ENCODE peak calls at places on chromosome 3, in six cellular contexts. I is WTC11; Z is activated T-helper 1 cell treated with anti-CD3 and anti-CD28 coated beads, Interleukin-12 subunit alpha, Interleukin-12 subunit beta, Interleukin-2, Interleukin-4 antibody, amounts not matched to agents 30 ng/mL and 10 ng/mL and 1 ng/mL, durations not matched to agents 14 hours and 24 hours and 36 hours; J is left ventricle myocardium superior; L is Caco-2; W is epithelial cell of esophagus. K is an unnamed sample.
A peak's percentile ranks its signal among the peaks of the same experiment; 100 is the strongest.

GRCh38 chr3:110243081-110243480 is 828.5 kb upstream of the NECTIN3 start:
- DNase-seq in I (no peak), Z (no peak), J (no peak), L (no peak), W (peak; percentile 55), K (no peak)

GRCh38 chr3:51340311-51340829 is 44.7 kb upstream of the MANF start:
- DNase-seq in I (no peak), Z (no peak), J (no peak), L (peak; percentile 16), W (peak; percentile 91), K (no peak)

GRCh38 chr3:132079150-132079549 is 44.3 kb upstream of the CPNE4 start:
- DNase-seq in I (no peak), Z (no peak), J (no peak), L (no peak), W (no peak), K (no peak)

GRCh38 chr3:141498592-141499223 is 11.9 kb downstream of the RASA2 start:
- DNase-seq in I (no peak), Z (peak; percentile 89), J (no peak), L (no peak), W (no peak), K (peak; percentile 80)

GRCh38 chr3:84836961-84837360 is 121.8 kb upstream of the CADM2 start:
- DNase-seq in I (peak; percentile 82), Z (no peak), J (no peak), L (no peak), W (peak; percentile 50), K (no peak)

GRCh38 chr3:133014325-133014724 is 23.9 kb upstream of the TMEM108 start:
- DNase-seq in I (no peak), Z (no peak), J (no peak), L (no peak), W (no peak), K (no peak)

GRCh38 chr3:62662680-62663079 is 212.5 kb downstream of the CADPS start:
- DNase-seq in I (no peak), Z (no peak), J (no peak), L (no peak), W (no peak), K (no peak)

GRCh38 chr3:112894258-112894657 is 47.6 kb upstream of the CD200R1L start:
- DNase-seq in I (peak; percentile 71), Z (no peak), J (no peak), L (peak; percentile 6), W (peak; percentile 67), K (no peak)

GRCh38 chr3:134718736-134719135 is 67.9 kb upstream of the KY start:
- DNase-seq in I (no peak), Z (no peak), J (no peak), L (no peak), W (no peak), K (no peak)

GRCh38 chr3:31659246-31659645 is 126.5 kb downstream of the STT3B start:
- DNase-seq in I (no peak), Z (no peak), J (no peak), L (no peak), W (no peak), K (no peak)

GRCh38 chr3:126266291-126266840 is 86.0 kb upstream of the ALDH1L1 start:
- DNase-seq in I (peak; percentile 47), Z (no peak), J (peak; percentile 91), L (no peak), W (no peak), K (no peak)

GRCh38 chr3:159830523-159831151 is 158.0 kb upstream of the IL12A start:
- DNase-seq in I (no peak), Z (no peak), J (no peak), L (no peak), W (no peak), K (no peak)

GRCh38 chr3:64945171-64945684 is 257.4 kb upstream of the ADAMTS9 start:
- DNase-seq in I (peak; percentile 12), Z (no peak), J (no peak), L (peak; percentile 84), W (no peak), K (no peak)

GRCh38 chr3:16048435-16049318 is 125.8 kb upstream of the GALNT15 start:
- DNase-seq in I (peak; percentile 18), Z (peak; percentile 23), J (no peak), L (peak; percentile 74), W (peak; percentile 75), K (peak; percentile 11)

GRCh38 chr3:6799264-6799915 is 61.5 kb upstream of the GRM7 start:
- DNase-seq in I (peak; percentile 11), Z (no peak), J (peak; percentile 29), L (peak; percentile 54), W (peak; percentile 43), K (peak; percentile 1)

GRCh38 chr3:143526016-143526540 is 322.2 kb downstream of the SLC9A9 start:
- DNase-seq in I (no peak), Z (no peak), J (no peak), L (no peak), W (peak; percentile 22), K (no peak)

GRCh38 chr3:31196881-31197364 is 302.5 kb upstream of the GADL1 start:
- DNase-seq in I (no peak), Z (no peak), J (peak; percentile 54), L (no peak), W (peak; percentile 88), K (no peak)

GRCh38 chr3:4845882-4846281 is 133.4 kb upstream of the BHLHE40 start:
- DNase-seq in I (no peak), Z (no peak), J (no peak), L (no peak), W (no peak), K (no peak)

GRCh38 chr3:14806641-14807263 is 12.0 kb upstream of the FGD5 start:
- DNase-seq in I (no peak), Z (no peak), J (no peak), L (no peak), W (peak; percentile 41), K (peak; percentile 18)

GRCh38 chr3:56780935-56781334 is 20.8 kb downstream of the ARHGEF3 start:
- DNase-seq in I (no peak), Z (no peak), J (no peak), L (no peak), W (no peak), K (no peak)

GRCh38 chr3:184052773-184053172 is at the start of gene HTR3C:
- DNase-seq in I (no peak), Z (no peak), J (no peak), L (no peak), W (no peak), K (no peak)

GRCh38 chr3:78986702-78987101 is 781.1 kb downstream of the ROBO1 start:
- DNase-seq in I (no peak), Z (no peak), J (no peak), L (no peak), W (no peak), K (no peak)

GRCh38 chr3:100023595-100023994 is 90.7 kb downstream of the FILIP1L start:
- DNase-seq in I (no peak), Z (no peak), J (no peak), L (no peak), W (peak; percentile 72), K (no peak)

GRCh38 chr3:8095724-8096123 is 405.9 kb upstream of the LMCD1 start:
- DNase-seq in I (peak; percentile 53), Z (no peak), J (no peak), L (peak; percentile 35), W (peak; percentile 3), K (no peak)

GRCh38 chr3:27591811-27592210 is 107.6 kb upstream of the SLC4A7 start:
- DNase-seq in I (no peak), Z (peak; percentile 2), J (no peak), L (no peak), W (no peak), K (peak; percentile 21)

GRCh38 chr3:136899622-136900158 is 37.7 kb downstream of the NCK1 start:
- DNase-seq in I (no peak), Z (no peak), J (no peak), L (peak; percentile 32), W (no peak), K (no peak)

GRCh38 chr3:133531981-133532380 is 41.5 kb upstream of the CDV3 start:
- DNase-seq in I (no peak), Z (no peak), J (no peak), L (no peak), W (no peak), K (no peak)

GRCh38 chr3:14118400-14119165 is 6.1 kb downstream of the CHCHD4 start:
- DNase-seq in I (no peak), Z (no peak), J (no peak), L (no peak), W (peak; percentile 76), K (no peak)